ENCODE peak calls at places on chromosome 1, in five cellular contexts. One of them, this sample, is unnamed.

GRCh38 chr1:112464501-112464900 is 44.3 kb upstream of the WNT2B start:
- DNase-seq in mammary epithelial cell: peak; percentile 73
- DNase-seq in SK-N-SH: no peak
- DNase-seq in heart left ventricle: no peak
- DNase-seq in fibroblast of lung: no peak
- DNase-seq in this sample: no peak

GRCh38 chr1:92784051-92784638 is 763 bp downstream of the EVI5 start:
- DNase-seq in mammary epithelial cell: peak; percentile 89
- DNase-seq in SK-N-SH: no peak
- DNase-seq in heart left ventricle: no peak
- DNase-seq in fibroblast of lung: peak; percentile 80
- DNase-seq in this sample: peak; percentile 65

GRCh38 chr1:190595438-190595837 is 117.8 kb upstream of the BRINP3 start:
- DNase-seq in mammary epithelial cell: no peak
- DNase-seq in SK-N-SH: no peak
- DNase-seq in heart left ventricle: no peak
- DNase-seq in fibroblast of lung: no peak
- DNase-seq in this sample: no peak

GRCh38 chr1:115062542-115063004 is 26.7 kb downstream of the TSPAN2 start:
- DNase-seq in mammary epithelial cell: peak; percentile 91
- DNase-seq in SK-N-SH: no peak
- DNase-seq in heart left ventricle: peak; percentile 75
- DNase-seq in fibroblast of lung: peak; percentile 91
- DNase-seq in this sample: no peak

GRCh38 chr1:60034999-60035398 is 38.6 kb downstream of the C1orf87 start:
- DNase-seq in mammary epithelial cell: no peak
- DNase-seq in SK-N-SH: no peak
- DNase-seq in heart left ventricle: no peak
- DNase-seq in fibroblast of lung: no peak
- DNase-seq in this sample: no peak

GRCh38 chr1:216221260-216221700 is 202.0 kb downstream of the USH2A start:
- DNase-seq in mammary epithelial cell: peak; percentile 67
- DNase-seq in SK-N-SH: peak; percentile 35
- DNase-seq in heart left ventricle: no peak
- DNase-seq in fibroblast of lung: peak; percentile 68
- DNase-seq in this sample: peak; percentile 66

GRCh38 chr1:211574705-211575104 is 4.3 kb downstream of the SLC30A1 start:
- DNase-seq in mammary epithelial cell: no peak
- DNase-seq in SK-N-SH: no peak
- DNase-seq in heart left ventricle: no peak
- DNase-seq in fibroblast of lung: peak; percentile 28
- DNase-seq in this sample: no peak

GRCh38 chr1:236489710-236490377 is 33.9 kb upstream of the LGALS8 start:
- DNase-seq in mammary epithelial cell: peak; percentile 41
- DNase-seq in SK-N-SH: peak; percentile 79
- DNase-seq in heart left ventricle: no peak
- DNase-seq in fibroblast of lung: peak; percentile 36
- DNase-seq in this sample: peak; percentile 49

GRCh38 chr1:220876511-220877347 is 2.5 kb upstream of the HLX start:
- DNase-seq in mammary epithelial cell: no peak
- DNase-seq in SK-N-SH: peak; percentile 2
- DNase-seq in heart left ventricle: peak; percentile 71
- DNase-seq in fibroblast of lung: peak; percentile 32
- DNase-seq in this sample: no peak

GRCh38 chr1:68213843-68214242 is 18.5 kb downstream of the WLS start:
- DNase-seq in mammary epithelial cell: peak; percentile 48
- DNase-seq in SK-N-SH: peak; percentile 22
- DNase-seq in heart left ventricle: peak; percentile 76
- DNase-seq in fibroblast of lung: no peak
- DNase-seq in this sample: peak; percentile 69

GRCh38 chr1:167360120-167360519 is 139.4 kb downstream of the POU2F1 start:
- DNase-seq in mammary epithelial cell: no peak
- DNase-seq in SK-N-SH: no peak
- DNase-seq in heart left ventricle: no peak
- DNase-seq in fibroblast of lung: peak; percentile 29
- DNase-seq in this sample: no peak

GRCh38 chr1:235455806-235456205 is 48.4 kb downstream of the B3GALNT2 start:
- DNase-seq in mammary epithelial cell: no peak
- DNase-seq in SK-N-SH: no peak
- DNase-seq in heart left ventricle: no peak
- DNase-seq in fibroblast of lung: no peak
- DNase-seq in this sample: no peak

GRCh38 chr1:93576346-93576745 is 105.3 kb downstream of the BCAR3 start:
- DNase-seq in mammary epithelial cell: no peak
- DNase-seq in SK-N-SH: peak; percentile 79
- DNase-seq in heart left ventricle: no peak
- DNase-seq in fibroblast of lung: peak; percentile 18
- DNase-seq in this sample: no peak

GRCh38 chr1:60762176-60762575 is 320.2 kb upstream of the NFIA start:
- DNase-seq in mammary epithelial cell: peak; percentile 22
- DNase-seq in SK-N-SH: no peak
- DNase-seq in heart left ventricle: no peak
- DNase-seq in fibroblast of lung: peak; percentile 63
- DNase-seq in this sample: no peak

GRCh38 chr1:28370220-28371010 is 875 bp downstream of the PHACTR4 start:
- DNase-seq in mammary epithelial cell: no peak
- DNase-seq in SK-N-SH: peak; percentile 76
- DNase-seq in heart left ventricle: no peak
- DNase-seq in fibroblast of lung: peak; percentile 58
- DNase-seq in this sample: peak; percentile 39

GRCh38 chr1:17207966-17208418 is 3.1 kb downstream of the PADI1 start:
- DNase-seq in mammary epithelial cell: peak; percentile 92
- DNase-seq in SK-N-SH: no peak
- DNase-seq in heart left ventricle: no peak
- DNase-seq in fibroblast of lung: peak; percentile 70
- DNase-seq in this sample: no peak

GRCh38 chr1:96424882-96425281 is 296.7 kb upstream of the PTBP2 start:
- DNase-seq in mammary epithelial cell: no peak
- DNase-seq in SK-N-SH: no peak
- DNase-seq in heart left ventricle: no peak
- DNase-seq in fibroblast of lung: peak; percentile 75
- DNase-seq in this sample: no peak

GRCh38 chr1:193754732-193755427 is 568.5 kb upstream of the B3GALT2 start:
- DNase-seq in mammary epithelial cell: no peak
- DNase-seq in SK-N-SH: no peak
- DNase-seq in heart left ventricle: no peak
- DNase-seq in fibroblast of lung: peak; percentile 2
- DNase-seq in this sample: no peak

GRCh38 chr1:52037402-52037814 is 3.8 kb upstream of the KTI12 start:
- DNase-seq in mammary epithelial cell: no peak
- DNase-seq in SK-N-SH: no peak
- DNase-seq in heart left ventricle: no peak
- DNase-seq in fibroblast of lung: no peak
- DNase-seq in this sample: no peak

GRCh38 chr1:227745568-227745967 is 10.3 kb downstream of the SNAP47 start:
- DNase-seq in mammary epithelial cell: no peak
- DNase-seq in SK-N-SH: no peak
- DNase-seq in heart left ventricle: peak; percentile 50
- DNase-seq in fibroblast of lung: no peak
- DNase-seq in this sample: no peak

GRCh38 chr1:205920159-205920558 is 23.1 kb downstream of the SLC26A9 start:
- DNase-seq in mammary epithelial cell: no peak
- DNase-seq in SK-N-SH: no peak
- DNase-seq in heart left ventricle: no peak
- DNase-seq in fibroblast of lung: peak; percentile 70
- DNase-seq in this sample: peak; percentile 43

GRCh38 chr1:246117066-246117791 is 389.9 kb downstream of the SMYD3 start:
- DNase-seq in mammary epithelial cell: no peak
- DNase-seq in SK-N-SH: peak; percentile 57
- DNase-seq in heart left ventricle: no peak
- DNase-seq in fibroblast of lung: peak; percentile 50
- DNase-seq in this sample: peak; percentile 46

GRCh38 chr1:171172471-171172870 is 12.6 kb upstream of the FMO2 start:
- DNase-seq in mammary epithelial cell: no peak
- DNase-seq in SK-N-SH: no peak
- DNase-seq in heart left ventricle: no peak
- DNase-seq in fibroblast of lung: no peak
- DNase-seq in this sample: no peak

GRCh38 chr1:179742717-179743678 is at the start of gene FAM163A:
- DNase-seq in mammary epithelial cell: no peak
- DNase-seq in SK-N-SH: peak; percentile 85
- DNase-seq in heart left ventricle: peak; percentile 68
- DNase-seq in fibroblast of lung: no peak
- DNase-seq in this sample: no peak

GRCh38 chr1:157963713-157964112 is 29.7 kb upstream of the KIRREL1 start:
- DNase-seq in mammary epithelial cell: peak; percentile 60
- DNase-seq in SK-N-SH: peak; percentile 63
- DNase-seq in heart left ventricle: peak; percentile 74
- DNase-seq in fibroblast of lung: peak; percentile 40
- DNase-seq in this sample: peak; percentile 76

GRCh38 chr1:159122005-159122621 is 45.5 kb upstream of the AIM2 start:
- DNase-seq in mammary epithelial cell: peak; percentile 55
- DNase-seq in SK-N-SH: no peak
- DNase-seq in heart left ventricle: no peak
- DNase-seq in fibroblast of lung: peak; percentile 74
- DNase-seq in this sample: no peak

GRCh38 chr1:227896710-227897655 is 50.7 kb downstream of the WNT9A start:
- DNase-seq in mammary epithelial cell: no peak
- DNase-seq in SK-N-SH: no peak
- DNase-seq in heart left ventricle: peak; percentile 35
- DNase-seq in fibroblast of lung: no peak
- DNase-seq in this sample: peak; percentile 12

GRCh38 chr1:44576456-44577150 is 97.7 kb downstream of the TMEM53 start:
- DNase-seq in mammary epithelial cell: no peak
- DNase-seq in SK-N-SH: no peak
- DNase-seq in heart left ventricle: no peak
- DNase-seq in fibroblast of lung: no peak
- DNase-seq in this sample: no peak

GRCh38 chr1:208577381-208577905 is 333.3 kb upstream of the PLXNA2 start:
- DNase-seq in mammary epithelial cell: no peak
- DNase-seq in SK-N-SH: no peak
- DNase-seq in heart left ventricle: no peak
- DNase-seq in fibroblast of lung: no peak
- DNase-seq in this sample: no peak

GRCh38 chr1:208581252-208581651 is 337.1 kb upstream of the PLXNA2 start:
- DNase-seq in mammary epithelial cell: no peak
- DNase-seq in SK-N-SH: no peak
- DNase-seq in heart left ventricle: no peak
- DNase-seq in fibroblast of lung: no peak
- DNase-seq in this sample: no peak

GRCh38 chr1:208576425-208576824 is 332.2 kb upstream of the PLXNA2 start:
- DNase-seq in mammary epithelial cell: no peak
- DNase-seq in SK-N-SH: no peak
- DNase-seq in heart left ventricle: no peak
- DNase-seq in fibroblast of lung: no peak
- DNase-seq in this sample: no peak
- H3K27ac ChIP-seq in mammary epithelial cell: no peak overlapping the region
- H3K27ac ChIP-seq in SK-N-SH: no peak overlapping the region
- H3K27ac ChIP-seq in heart left ventricle: no peak overlapping the region
- H3K27ac ChIP-seq in fibroblast of lung: no peak overlapping the region
- H3K27ac ChIP-seq in this sample: no peak overlapping the region

DNA sequence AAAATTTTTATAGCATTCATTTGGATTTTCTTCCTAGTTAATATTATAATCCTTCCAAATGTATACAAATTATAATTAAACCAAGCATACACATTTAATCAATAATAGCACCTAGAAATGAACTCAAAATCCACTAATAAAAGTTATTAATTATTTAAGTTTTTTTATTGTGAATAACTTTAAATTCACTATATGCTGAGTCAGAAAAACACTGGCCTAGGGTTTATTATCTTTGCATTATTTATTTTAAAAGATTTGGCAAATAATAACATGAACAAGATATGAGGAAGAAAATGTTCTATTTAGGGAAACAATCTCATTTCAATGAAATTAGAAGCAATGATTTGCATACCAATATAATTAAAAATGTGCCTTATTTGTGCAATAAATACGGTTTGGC is 951.5 kb downstream of the KCNT2 start:
- DNase-seq in mammary epithelial cell: no peak
- DNase-seq in SK-N-SH: no peak
- DNase-seq in heart left ventricle: no peak
- DNase-seq in fibroblast of lung: no peak
- DNase-seq in this sample: no peak
- H3K27ac ChIP-seq in mammary epithelial cell: no peak overlapping the region
- H3K27ac ChIP-seq in SK-N-SH: no peak overlapping the region
- H3K27ac ChIP-seq in heart left ventricle: no peak overlapping the region
- H3K27ac ChIP-seq in fibroblast of lung: no peak overlapping the region
- H3K27ac ChIP-seq in this sample: no peak overlapping the region

GRCh38 chr1:15256584-15256983 is 9.6 kb downstream of the FHAD1 start:
- DNase-seq in mammary epithelial cell: no peak
- DNase-seq in SK-N-SH: no peak
- DNase-seq in heart left ventricle: no peak
- DNase-seq in fibroblast of lung: no peak
- DNase-seq in this sample: no peak
- H3K27ac ChIP-seq in mammary epithelial cell: no peak overlapping the region
- H3K27ac ChIP-seq in SK-N-SH: no peak overlapping the region
- H3K27ac ChIP-seq in heart left ventricle: no peak overlapping the region
- H3K27ac ChIP-seq in fibroblast of lung: no peak overlapping the region
- H3K27ac ChIP-seq in this sample: no peak overlapping the region

GRCh38 chr1:23369335-23370013 is at the start of gene ZNF436:
- DNase-seq in mammary epithelial cell: peak; percentile 66
- DNase-seq in SK-N-SH: peak; percentile 72
- DNase-seq in heart left ventricle: peak; percentile 88
- DNase-seq in fibroblast of lung: peak; percentile 91
- DNase-seq in this sample: peak; percentile 96

GRCh38 chr1:23371987-23372386 is 2.4 kb upstream of the ZNF436 start:
- DNase-seq in mammary epithelial cell: no peak
- DNase-seq in SK-N-SH: no peak
- DNase-seq in heart left ventricle: no peak
- DNase-seq in fibroblast of lung: no peak
- DNase-seq in this sample: no peak

GRCh38 chr1:23368562-23369334 is 888 bp downstream of the ZNF436 start:
- DNase-seq in mammary epithelial cell: peak; percentile 87
- DNase-seq in SK-N-SH: peak; percentile 89
- DNase-seq in heart left ventricle: peak; percentile 95
- DNase-seq in fibroblast of lung: peak; percentile 91
- DNase-seq in this sample: peak; percentile 94

GRCh38 chr1:23370744-23371710 is 1.4 kb upstream of the ZNF436 start:
- DNase-seq in mammary epithelial cell: no peak
- DNase-seq in SK-N-SH: peak; percentile 44
- DNase-seq in heart left ventricle: no peak
- DNase-seq in fibroblast of lung: peak; percentile 62
- DNase-seq in this sample: peak; percentile 35

DNA sequence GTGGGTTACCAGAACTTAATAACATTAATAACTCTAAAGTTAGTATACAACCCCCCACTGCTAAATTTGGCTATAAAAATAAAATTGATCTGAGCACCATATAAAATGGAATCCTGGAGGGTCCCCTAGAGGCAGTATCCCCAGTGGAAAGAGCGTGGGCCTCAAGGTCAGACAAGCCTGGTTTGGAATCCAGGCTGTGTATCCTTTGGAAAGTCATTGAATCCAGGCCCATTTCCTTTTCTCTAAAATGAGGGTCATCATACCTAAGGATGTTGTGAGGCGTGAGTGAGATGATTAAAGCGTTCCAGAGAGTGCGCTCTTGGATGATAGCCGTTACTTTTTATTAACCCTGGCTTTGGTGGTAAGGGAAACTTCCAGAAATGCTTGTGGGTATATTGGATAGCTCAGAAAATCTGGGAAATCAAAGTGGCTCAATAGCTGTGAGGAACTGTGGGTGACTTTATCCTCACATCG is 671 bp upstream of the ZNF436 start:
- DNase-seq in mammary epithelial cell: no peak
- DNase-seq in SK-N-SH: no peak
- DNase-seq in heart left ventricle: no peak
- DNase-seq in fibroblast of lung: peak; percentile 63
- DNase-seq in this sample: no peak
- H3K27ac ChIP-seq in mammary epithelial cell: peak overlapping the region; percentile 82
- H3K27ac ChIP-seq in SK-N-SH: peak overlapping the region; percentile 99
- H3K27ac ChIP-seq in heart left ventricle: peak overlapping the region; percentile 97
- H3K27ac ChIP-seq in fibroblast of lung: peak overlapping the region; percentile 96
- H3K27ac ChIP-seq in this sample: peak overlapping the region; percentile 99